ENCODE peak calls at places on chromosome 12, in seven cellular contexts. I, H, F, K, J, Q and M are unnamed samples. For H3K36me3, the result is how much of the 10 kb centered on the place peaks cover.

GRCh38 chr12:57891639-57892228 is 45.2 kb upstream of the CTDSP2 start:
- DNase-seq in I (no peak), H (no peak), F (no peak), K (no peak), J (no peak), Q (no peak), M (no peak)

GRCh38 chr12:104986022-104986941 is at the start of gene NOPCHAP1:
- DNase-seq in I (peak), H (peak), F (peak), K (peak), J (peak), Q (peak), M (peak)

GRCh38 chr12:1930816-1931597 is 12.6 kb upstream of the CACNA2D4 start:
- DNase-seq in I (no peak), H (no peak), F (no peak), K (no peak), J (no peak), Q (no peak), M (no peak)

GRCh38 chr12:25767613-25768012 is 190.9 kb upstream of the RASSF8 start:
- DNase-seq in I (no peak), H (no peak), F (no peak), K (no peak), J (no peak), Q (no peak), M (no peak)

GRCh38 chr12:232731-233614 is 19.0 kb upstream of the SLC6A12 start:
- DNase-seq in I (peak), H (no peak), F (no peak), K (no peak), J (no peak), Q (no peak), M (no peak)

GRCh38 chr12:52631264-52631663 is 12.9 kb upstream of the KRT73 start:
- DNase-seq in I (no peak), H (no peak), F (no peak), K (no peak), J (no peak), Q (peak), M (no peak)

GRCh38 chr12:95763809-95764253 is 26.7 kb downstream of the NTN4 start:
- DNase-seq in I (peak), H (no peak), F (peak), K (no peak), J (no peak), Q (no peak), M (peak)

GRCh38 chr12:15289192-15289591 is 33.1 kb upstream of the PTPRO start:
- DNase-seq in I (no peak), H (no peak), F (no peak), K (no peak), J (no peak), Q (no peak), M (no peak)

DNA sequence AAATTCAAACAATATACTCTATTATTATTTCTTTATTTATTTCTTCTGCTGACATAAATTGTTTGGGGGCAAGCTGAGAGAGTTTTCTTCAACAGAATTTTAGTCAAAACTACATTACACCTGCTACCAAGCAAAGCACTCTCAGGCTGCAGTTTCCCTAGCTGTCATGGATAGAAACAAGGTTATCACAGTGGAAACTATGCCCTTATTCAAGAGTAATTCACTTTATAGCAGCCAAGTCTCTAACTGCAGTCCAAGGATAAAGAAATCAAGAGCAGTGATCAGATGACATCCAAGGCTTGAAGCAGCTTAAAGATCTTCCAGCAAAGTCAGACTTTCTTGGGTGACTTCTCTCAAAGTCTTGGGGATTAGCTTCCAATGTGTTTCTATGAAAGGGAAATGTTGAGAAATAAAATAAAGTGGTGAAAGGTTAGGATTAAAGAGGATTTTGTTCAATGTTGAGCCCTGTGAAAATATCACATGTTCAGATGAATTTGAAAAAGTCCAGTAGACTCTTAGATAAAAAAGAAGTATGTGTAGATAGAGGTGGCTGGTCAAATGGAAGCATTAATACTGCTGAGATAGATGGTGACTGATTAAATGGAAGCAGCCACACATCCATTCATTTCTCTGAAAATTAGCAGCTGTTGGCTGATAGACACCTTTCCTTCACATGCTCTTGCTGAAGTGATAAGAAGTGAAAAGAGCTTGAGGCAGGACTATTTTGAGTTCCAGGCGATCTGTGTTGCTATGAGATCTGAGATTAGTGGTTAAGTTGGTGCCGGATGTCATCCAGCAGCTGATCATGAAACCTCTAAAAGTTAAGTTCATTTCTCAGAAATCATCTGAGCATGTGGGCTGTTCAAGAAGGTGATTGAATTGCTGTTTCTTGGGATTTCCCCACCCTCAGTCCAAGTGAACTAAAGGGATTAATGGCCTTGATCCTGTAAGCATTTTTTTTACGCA is 257.8 kb upstream of the BTG1 start:
- DNase-seq in I (no peak), H (no peak), F (no peak), K (no peak), J (no peak), Q (no peak), M (no peak)
- H3K4me3 ChIP-seq in I (no peak), H (no peak), F (no peak), K (no peak), J (no peak), Q (no peak), M (no peak)

GRCh38 chr12:109517619-109518018 is 40.2 kb downstream of the UBE3B start:
- DNase-seq in I (no peak), H (peak), F (peak), K (peak), J (no peak), Q (no peak), M (no peak)
- H3K36me3 ChIP-seq in I (under half), H (under half), F (under half), K (half or more), J (under half), Q (half or more), M (half or more)

GRCh38 chr12:118850244-118850825 is 131.0 kb upstream of the SRRM4 start:
- DNase-seq in I (no peak), H (peak), F (no peak), K (no peak), J (no peak), Q (no peak), M (no peak)

GRCh38 chr12:118855858-118856257 is 125.5 kb upstream of the SRRM4 start:
- DNase-seq in I (no peak), H (no peak), F (no peak), K (no peak), J (no peak), Q (no peak), M (no peak)

DNA sequence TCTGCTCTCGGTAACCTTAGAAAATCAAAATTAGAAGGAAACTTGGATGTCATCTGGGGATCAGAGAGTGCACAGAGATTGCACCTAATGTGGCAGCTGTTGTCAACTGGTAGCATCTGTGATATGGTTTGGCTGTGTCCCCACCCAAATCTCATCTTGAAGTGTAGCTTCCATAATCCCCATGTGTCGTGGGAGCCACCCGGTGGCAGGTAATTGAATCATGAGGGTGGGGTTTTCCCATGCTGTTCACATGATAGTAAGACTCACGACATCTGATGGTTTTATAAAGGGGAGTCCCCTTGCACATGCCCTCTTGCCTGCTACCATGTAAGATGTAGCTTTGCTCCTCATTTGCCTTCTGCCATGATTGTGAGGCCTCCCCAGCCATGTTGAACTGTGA is 127.7 kb upstream of the SRRM4 start:
- DNase-seq in I (no peak), H (no peak), F (no peak), K (no peak), J (peak), Q (no peak), M (no peak)
- TF ChIP-seq CTCF in I (peak), H (no peak), F (no peak), K (no peak), J (no peak), Q (peak), M (no peak)

GRCh38 chr12:116333402-116333801 is 55.9 kb upstream of the MED13L start:
- DNase-seq in I (no peak), H (no peak), F (no peak), K (no peak), J (no peak), Q (no peak), M (no peak)
- H3K4me3 ChIP-seq in I (no peak), H (no peak), F (no peak), K (no peak), J (no peak), Q (no peak), M (no peak)

GRCh38 chr12:13061377-13061776 is 17.2 kb downstream of the FAM234B start:
- DNase-seq in I (no peak), H (no peak), F (no peak), K (no peak), J (no peak), Q (no peak), M (no peak)
- H3K36me3 ChIP-seq in I (under half), H (under half), F (under half), K (under half), J (under half), Q (under half), M (under half)

DNA sequence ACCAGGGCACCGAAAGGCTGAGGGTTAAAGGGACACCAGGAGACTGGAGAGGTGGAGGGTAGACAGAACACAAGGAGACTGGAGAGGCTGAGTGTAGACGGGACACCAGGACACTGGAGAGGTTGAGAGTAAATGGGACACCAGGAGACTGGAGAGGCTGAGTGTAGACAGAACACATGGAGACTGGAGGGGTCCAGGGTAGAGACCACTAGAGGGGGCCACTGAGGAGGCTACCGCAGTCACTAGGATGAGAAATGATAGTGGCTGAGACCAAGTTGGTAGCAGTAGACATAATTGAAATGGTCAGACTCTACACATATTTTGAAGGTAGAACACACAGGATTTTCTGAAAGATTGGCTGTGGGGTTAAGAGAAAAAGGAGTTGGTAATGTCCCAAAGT is 68.2 kb downstream of the PAH start:
- DNase-seq in I (no peak), H (no peak), F (no peak), K (no peak), J (no peak), Q (no peak), M (no peak)
- TF ChIP-seq CTCF in I (no peak), H (peak), F (no peak), K (no peak), J (no peak), Q (no peak), M (no peak)

DNA sequence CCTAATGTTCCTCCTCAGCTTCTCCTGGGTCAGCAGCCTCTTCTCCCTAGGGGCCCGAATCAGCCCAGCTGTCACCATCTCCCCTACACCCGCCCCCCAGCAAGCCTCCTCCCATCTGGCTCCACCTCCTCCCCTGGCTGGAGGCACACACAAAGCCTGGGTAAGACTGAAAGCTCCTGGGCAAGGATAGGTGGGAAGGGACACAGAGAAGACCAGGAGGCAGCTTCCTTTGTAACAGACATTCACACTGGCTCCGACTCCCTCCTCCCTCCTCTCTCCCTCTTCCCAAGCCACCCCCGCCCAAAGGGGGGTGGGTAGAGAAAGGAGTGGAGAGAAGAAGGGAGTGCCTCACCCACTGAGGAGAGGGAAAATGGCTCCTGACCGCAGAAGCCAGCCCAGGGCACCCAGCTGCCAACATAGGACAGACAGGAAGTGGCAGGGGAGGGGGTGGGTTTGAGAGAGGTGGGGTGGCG is 4.0 kb downstream of the CHD4 start:
- DNase-seq in I (peak), H (peak), F (peak), K (no peak), J (peak), Q (peak), M (peak)
- H3K4me3 ChIP-seq in I (no peak), H (no peak), F (no peak), K (peak), J (no peak), Q (no peak), M (peak)